ENCODE peak calls at places on chromosomes 16 and 17, in eight cellular contexts. H, F, U, P, V, M, R and I are unnamed samples.

GRCh38 chr16:4733747-4734062 is 366 bp downstream of the ANKS3 start:
- DNase-seq in U (no peak), R (no peak), M (no peak), H (no peak), V (no peak), F (no peak), P (peak), I (peak)

GRCh38 chr16:1945559-1946391 is 2.8 kb upstream of the MSRB1 start:
- DNase-seq in U (no peak), H (no peak), F (no peak), R (no peak), V (no peak), P (no peak), M (no peak), I (no peak)

GRCh38 chr16:3021449-3022207 is 1.5 kb downstream of the TNFRSF12A start:
- DNase-seq in R (peak), M (peak), U (peak), V (peak), H (peak), P (peak), F (peak), I (peak)

GRCh38 chr17:67262420-67262819 is 17.4 kb upstream of the HELZ start:
- DNase-seq in F (no peak), P (peak), M (no peak), U (no peak), R (peak), H (no peak), V (no peak), I (no peak)

GRCh38 chr17:77479372-77479781 is 338.6 kb downstream of the SEC14L1 start:
- DNase-seq in F (no peak), R (no peak), M (no peak), P (no peak), V (no peak), H (no peak), U (no peak), I (peak)

GRCh38 chr17:36463916-36464764 is 22.3 kb upstream of the ZNHIT3 start:
- DNase-seq in V (peak), R (peak), U (peak), F (peak), P (peak), H (peak), M (peak), I (peak)

GRCh38 chr16:24858219-24859041 is 12.7 kb downstream of the SLC5A11 start:
- DNase-seq in P (peak), M (no peak), H (peak), V (no peak), U (peak), R (peak), F (peak), I (peak)

GRCh38 chr17:82267575-82268379 is 5.7 kb downstream of the CSNK1D start:
- DNase-seq in U (no peak), M (peak), R (peak), H (peak), P (peak), F (peak), V (peak), I (peak)

GRCh38 chr17:28228986-28229729 is 89.8 kb upstream of the TMEM97 start:
- DNase-seq in R (no peak), H (no peak), U (no peak), V (no peak), M (no peak), P (no peak), F (no peak), I (no peak)

GRCh38 chr17:73533801-73534574 is 110.3 kb downstream of the SDK2 start:
- DNase-seq in V (no peak), M (no peak), R (no peak), F (no peak), H (no peak), P (no peak), U (no peak), I (no peak)

GRCh38 chr16:12311309-12311708 is 334.8 kb downstream of the SNX29 start:
- DNase-seq in V (no peak), F (no peak), R (no peak), H (peak), U (no peak), P (no peak), M (no peak), I (no peak)

GRCh38 chr17:55336426-55336825 is 71.7 kb downstream of the HLF start:
- DNase-seq in V (no peak), F (no peak), H (no peak), U (no peak), M (no peak), P (peak), R (no peak), I (no peak)

GRCh38 chr16:87276091-87276561 is 41.1 kb downstream of the C16orf95 start:
- DNase-seq in V (no peak), M (no peak), P (no peak), F (no peak), U (no peak), R (no peak), H (no peak), I (peak)

GRCh38 chr16:27712251-27712711 is 162.3 kb downstream of the KATNIP start:
- DNase-seq in F (no peak), R (no peak), H (no peak), M (peak), P (no peak), U (no peak), V (no peak), I (no peak)

GRCh38 chr17:50957600-50958575 is 91.7 kb upstream of the TOB1 start:
- DNase-seq in P (no peak), F (no peak), H (no peak), U (no peak), R (no peak), V (no peak), M (no peak), I (no peak)

GRCh38 chr17:10683853-10684252 is 13.5 kb downstream of the SCO1 start:
- DNase-seq in V (no peak), F (peak), M (no peak), H (peak), P (peak), U (no peak), R (peak), I (no peak)

GRCh38 chr17:32960815-32961214 is 30.8 kb upstream of the SPACA3 start:
- DNase-seq in U (no peak), P (peak), F (no peak), H (no peak), R (peak), V (no peak), M (no peak), I (no peak)

GRCh38 chr16:17552351-17552750 is 81.6 kb upstream of the XYLT1 start:
- DNase-seq in H (no peak), U (no peak), P (no peak), M (no peak), V (no peak), R (no peak), F (no peak), I (no peak)

GRCh38 chr17:15086776-15087175 is 178.3 kb downstream of the PMP22 start:
- DNase-seq in V (no peak), U (no peak), P (no peak), M (no peak), F (no peak), H (no peak), R (no peak), I (no peak)

GRCh38 chr16:81798311-81799137 is 19.4 kb downstream of the PLCG2 start:
- DNase-seq in R (no peak), V (peak), M (no peak), U (peak), F (no peak), P (no peak), H (no peak), I (peak)

GRCh38 chr17:27403480-27404005 is 52.7 kb upstream of the KSR1 start:
- DNase-seq in P (no peak), F (no peak), H (peak), M (no peak), R (no peak), V (no peak), U (no peak), I (no peak)

GRCh38 chr16:13110124-13110796 is 208.9 kb downstream of the SHISA9 start:
- DNase-seq in U (no peak), V (no peak), H (no peak), R (peak), F (peak), M (no peak), P (peak), I (no peak)

GRCh38 chr17:6510321-6511023 is 45.9 kb downstream of the PITPNM3 start:
- DNase-seq in M (no peak), U (no peak), R (no peak), V (no peak), P (no peak), H (no peak), F (no peak), I (no peak)

GRCh38 chr17:68356949-68357455 is 65.7 kb downstream of the ARSG start:
- DNase-seq in H (no peak), U (no peak), F (no peak), R (no peak), P (no peak), M (no peak), V (no peak), I (peak)

GRCh38 chr16:29962344-29962994 is 590 bp downstream of the TMEM219 start:
- DNase-seq in R (peak), M (no peak), F (peak), P (peak), V (no peak), H (peak), U (no peak), I (no peak)

GRCh38 chr16:47247691-47248090 is 103.9 kb upstream of the NETO2 start:
- DNase-seq in H (no peak), P (no peak), V (no peak), R (no peak), F (no peak), U (no peak), M (no peak), I (no peak)

GRCh38 chr17:1203967-1204291 is 24.1 kb upstream of the ABR start:
- DNase-seq in R (no peak), F (no peak), M (no peak), V (no peak), P (no peak), H (no peak), U (no peak), I (no peak)

GRCh38 chr17:1206016-1206787 is 26.4 kb upstream of the ABR start:
- DNase-seq in R (no peak), H (no peak), U (no peak), P (no peak), V (peak), M (no peak), F (no peak), I (no peak)

GRCh38 chr17:1201132-1201702 is 21.4 kb upstream of the ABR start:
- DNase-seq in H (no peak), V (peak), P (no peak), F (no peak), M (no peak), U (peak), R (no peak), I (peak)

GRCh38 chr17:1200440-1200839 is 20.7 kb upstream of the ABR start:
- DNase-seq in R (no peak), H (no peak), P (no peak), M (no peak), U (no peak), F (no peak), V (no peak), I (no peak)

GRCh38 chr17:1203111-1203966 is 23.6 kb upstream of the ABR start:
- DNase-seq in R (peak), P (peak), V (peak), F (peak), H (peak), M (peak), U (peak), I (peak)
- TF ChIP-seq CTCF in R (peak), P (no peak), V (no peak), F (peak), H (no peak), M (no peak), U (no peak), I (no peak)

DNA sequence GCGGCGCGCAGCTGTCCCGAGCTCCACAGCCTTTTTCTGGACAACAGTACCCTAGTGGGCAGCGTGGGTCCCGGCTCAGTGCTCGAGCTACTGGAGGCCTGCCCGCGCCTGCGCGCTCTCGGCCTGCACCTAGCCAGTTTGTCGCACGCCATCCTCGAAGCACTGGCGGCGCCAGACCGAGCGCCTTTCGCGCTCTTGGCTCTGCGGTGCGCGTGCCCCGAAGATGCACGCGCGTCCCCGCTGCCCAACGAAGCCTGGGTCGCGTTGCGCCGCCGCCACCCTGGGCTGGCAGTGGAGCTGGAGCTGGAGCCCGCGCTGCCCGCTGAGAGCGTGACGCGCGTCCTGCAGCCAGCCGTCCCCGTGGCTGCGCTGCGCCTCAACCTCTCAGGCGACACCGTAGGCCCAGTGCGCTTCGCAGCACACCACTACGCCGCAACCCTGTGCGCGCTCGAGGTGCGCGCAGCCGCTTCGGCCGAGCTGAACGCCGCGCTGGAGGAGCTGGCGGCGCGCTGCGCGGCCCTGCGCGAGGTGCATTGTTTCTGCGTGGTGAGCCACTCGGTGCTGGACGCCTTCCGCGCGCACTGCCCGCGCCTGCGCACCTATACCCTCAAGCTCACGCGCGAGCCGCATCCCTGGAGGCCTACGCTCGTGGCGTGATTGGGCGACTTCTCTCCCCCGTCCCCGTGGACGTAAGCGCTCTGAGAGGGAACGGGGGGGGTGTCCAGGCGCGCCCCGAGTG is 1.2 kb upstream of the HSF4 start:
- DNase-seq in F (no peak), U (peak), H (peak), P (peak), R (peak), V (peak), M (peak), I (peak)
- TF ChIP-seq CTCF in F (no peak), U (no peak), H (no peak), P (no peak), R (no peak), V (no peak), M (no peak), I (no peak)

DNA sequence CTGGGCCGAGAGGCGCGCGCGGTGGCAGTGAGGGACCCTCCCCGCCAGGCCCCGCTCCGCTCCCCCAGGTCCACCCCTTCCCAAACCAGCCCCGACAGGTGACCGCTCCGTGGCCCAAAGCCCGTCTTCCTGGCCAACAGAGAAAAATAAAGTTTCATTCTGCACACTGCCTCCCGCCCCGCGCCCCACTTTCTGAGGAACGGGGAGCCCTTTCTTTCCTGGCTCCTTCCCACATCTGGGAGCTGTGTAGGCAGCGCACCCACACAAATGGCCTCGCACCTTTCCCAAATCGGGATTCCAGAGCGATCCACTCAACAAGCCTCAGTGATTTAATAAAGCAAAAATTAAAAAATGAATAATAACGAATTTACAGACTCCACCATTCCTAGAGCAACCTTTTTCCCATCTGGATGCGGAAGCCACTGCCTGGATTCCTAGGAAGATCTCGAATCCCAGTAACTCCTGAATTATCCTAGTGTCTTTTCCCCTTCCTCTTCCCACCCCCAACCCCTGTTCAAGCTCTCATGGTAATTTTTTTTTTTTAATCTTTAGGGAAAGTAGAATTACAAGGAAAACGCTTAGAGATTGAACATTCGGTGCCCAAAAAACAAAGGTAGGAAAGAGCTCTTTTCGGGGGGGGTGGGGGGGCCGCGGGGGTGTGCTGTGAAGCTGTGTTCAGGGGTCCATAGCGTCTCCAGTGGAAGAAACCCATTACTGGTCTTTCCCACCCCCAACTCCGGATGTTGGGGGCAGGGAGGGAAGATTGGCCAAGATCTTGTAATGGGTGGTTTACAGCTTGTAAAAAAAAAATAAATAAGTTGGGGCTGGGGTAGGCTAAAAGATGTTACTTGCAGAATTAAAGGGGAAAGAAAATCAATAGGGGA is 1.6 kb downstream of the IGF2BP1 start:
- DNase-seq in H (peak), M (no peak), U (no peak), V (no peak), R (no peak), P (no peak), F (peak), I (no peak)
- TF ChIP-seq CTCF in H (peak), M (no peak), U (no peak), V (no peak), R (no peak), P (no peak), F (no peak), I (no peak)

DNA sequence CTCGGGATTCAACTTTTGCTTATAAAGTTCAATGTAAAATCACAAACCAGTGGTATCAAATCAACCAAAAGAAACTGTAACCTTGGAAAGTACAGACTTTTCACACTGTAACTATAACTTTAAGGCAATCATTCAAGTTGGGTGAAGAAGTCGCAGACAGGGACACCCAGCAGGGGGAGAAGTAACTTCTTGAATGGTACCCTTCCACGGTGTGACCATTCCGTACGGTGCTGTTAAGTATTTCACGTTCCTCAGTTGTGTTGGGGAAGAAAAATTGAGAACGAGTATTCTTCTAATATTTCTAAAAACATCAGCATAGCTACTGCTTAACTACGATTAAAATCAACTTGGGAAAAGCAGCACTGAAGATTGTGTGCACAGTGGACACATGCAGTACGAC is 55.8 kb downstream of the MYH10 start:
- DNase-seq in U (no peak), V (no peak), R (peak), M (no peak), P (no peak), H (peak), F (peak), I (no peak)
- TF ChIP-seq CTCF in U (no peak), V (no peak), R (peak), M (peak), P (peak), H (peak), F (no peak), I (no peak)

DNA sequence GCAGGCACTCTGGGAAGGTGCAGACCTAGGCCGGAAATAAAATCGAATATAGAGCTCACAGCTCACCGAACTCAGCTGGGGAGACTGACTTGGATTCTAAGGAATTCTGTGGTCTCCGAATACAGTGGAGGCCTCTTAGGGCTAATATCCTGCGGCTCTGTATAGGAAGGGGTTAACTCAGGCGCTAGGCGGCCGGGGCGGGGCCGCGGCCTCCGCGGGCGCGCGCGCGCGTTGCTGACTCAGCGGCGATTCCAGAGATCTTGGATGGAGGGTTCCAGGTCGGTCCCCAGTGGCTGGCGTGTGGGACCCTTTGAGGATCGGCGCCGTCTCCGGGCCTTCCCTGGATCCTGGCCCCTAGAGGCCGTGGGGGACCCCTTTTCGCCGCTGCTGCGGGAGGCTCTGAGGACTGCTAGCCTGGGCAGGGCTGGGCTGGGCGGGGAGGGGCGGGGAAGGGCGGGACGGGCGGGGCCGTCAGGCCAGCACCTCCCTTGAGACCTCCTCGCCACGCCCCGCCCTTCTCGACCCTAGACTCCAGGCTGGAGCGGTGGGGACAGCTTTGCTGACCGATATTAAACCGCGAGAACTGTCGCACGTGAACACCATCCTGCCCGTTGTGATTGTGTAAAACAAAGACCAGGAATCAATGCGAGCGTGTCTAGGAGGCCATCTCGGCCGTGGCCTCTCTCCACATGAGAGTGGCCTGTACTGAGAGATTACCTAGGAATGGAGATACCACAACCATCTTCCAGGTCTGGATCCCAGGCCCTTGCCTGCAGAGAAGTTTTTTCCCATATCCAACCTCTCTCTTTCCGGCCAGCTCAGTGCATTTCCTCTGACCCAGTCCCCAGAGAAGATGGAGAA is 1.4 kb upstream of the PLEKHH3 start:
- DNase-seq in U (peak), P (peak), F (peak), M (peak), V (peak), H (peak), R (peak), I (peak)
- TF ChIP-seq CTCF in U (no peak), P (no peak), F (no peak), M (no peak), V (no peak), H (no peak), R (no peak), I (no peak)

DNA sequence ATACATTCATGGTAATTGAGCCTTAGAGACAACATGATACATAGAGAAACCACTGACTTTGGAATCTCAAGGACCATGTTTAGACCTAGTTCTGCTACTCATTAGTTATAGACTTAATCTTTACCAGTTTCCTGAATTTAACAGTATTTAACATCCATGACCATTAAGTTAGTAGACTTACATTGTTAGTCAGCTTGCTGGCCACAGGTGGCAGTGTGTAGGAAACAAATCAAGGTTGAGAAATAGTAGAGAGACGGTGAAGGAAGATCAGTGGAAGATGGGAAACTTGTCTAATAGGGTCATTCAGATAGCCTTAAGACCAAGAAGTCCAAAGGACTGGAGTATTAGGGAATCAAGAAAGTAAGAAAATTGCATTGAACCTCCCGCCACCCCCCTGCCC is 31.0 kb downstream of the OMG start:
- DNase-seq in R (no peak), M (no peak), H (no peak), V (no peak), F (peak), U (no peak), P (peak), I (no peak)
- TF ChIP-seq CTCF in R (peak), M (no peak), H (peak), V (no peak), F (peak), U (no peak), P (no peak), I (no peak)

GRCh38 chr17:76473541-76473985 is 6.2 kb downstream of the AANAT start:
- DNase-seq in V (peak), R (no peak), H (no peak), M (no peak), F (peak), P (peak), U (no peak), I (peak)
- TF ChIP-seq CTCF in V (no peak), R (peak), H (peak), M (peak), F (peak), P (peak), U (peak), I (peak)

GRCh38 chr17:65942592-65942991 is 249.3 kb downstream of the CEP112 start:
- DNase-seq in P (peak), F (no peak), U (no peak), R (peak), M (no peak), H (no peak), V (no peak), I (no peak)

GRCh38 chr17:65936013-65936412 is 255.9 kb downstream of the CEP112 start:
- DNase-seq in M (no peak), H (no peak), F (no peak), P (peak), U (no peak), V (no peak), R (peak), I (no peak)

GRCh38 chr17:65941500-65941899 is 250.4 kb downstream of the CEP112 start:
- DNase-seq in U (no peak), H (peak), V (no peak), R (peak), F (no peak), M (no peak), P (no peak), I (no peak)
- TF ChIP-seq CTCF in U (no peak), H (no peak), V (no peak), R (peak), F (no peak), M (no peak), P (no peak), I (no peak)